ENCODE peak calls at places on chromosomes 11 and 22, in six cellular contexts. Q, L, U, J, R and H are unnamed samples. For H3K4me1, the result is how much of the 10 kb centered on the place peaks cover.

GRCh38 chr11:120482149-120482548 is 29.4 kb upstream of the GRIK4 start:
- DNase-seq in Q (no peak), L (no peak), R (no peak), U (no peak), J (no peak), H (no peak)

GRCh38 chr22:36384766-36385400 is 2.9 kb downstream of the MYH9 start:
- DNase-seq in Q (no peak), L (no peak), J (no peak), R (no peak), U (no peak), H (no peak)

GRCh38 chr11:26946209-26946828 is 47.6 kb upstream of the FIBIN start:
- DNase-seq in Q (no peak), U (no peak), J (no peak), R (no peak), L (no peak), H (no peak)

GRCh38 chr11:36149538-36150242 is 139.5 kb downstream of the COMMD9 start:
- DNase-seq in Q (no peak), J (peak), U (peak), L (peak), R (peak), H (peak)

GRCh38 chr11:61974766-61975631 is 7.6 kb upstream of the FTH1 start:
- DNase-seq in Q (no peak), U (no peak), J (peak), L (no peak), R (peak), H (no peak)

GRCh38 chr11:94602430-94603372 is 35.5 kb downstream of the PIWIL4 start:
- DNase-seq in L (peak), J (peak), R (peak), U (peak), Q (peak), H (peak)

GRCh38 chr22:30606455-30607299 is at the start of gene TCN2:
- DNase-seq in Q (peak), L (peak), U (peak), R (peak), J (peak), H (peak)

GRCh38 chr11:46451759-46452158 is 60.2 kb upstream of the CHRM4 start:
- DNase-seq in R (no peak), U (no peak), L (no peak), J (no peak), Q (no peak), H (no peak)

GRCh38 chr11:33687733-33688479 is 12.7 kb downstream of the C11orf91 start:
- DNase-seq in J (no peak), L (no peak), U (peak), Q (no peak), R (no peak), H (no peak)

GRCh38 chr11:65868907-65869306 is 3.7 kb downstream of the EFEMP2 start:
- DNase-seq in L (no peak), R (no peak), J (no peak), Q (no peak), U (no peak), H (no peak)

GRCh38 chr11:99370557-99371200 is 349.9 kb downstream of the CNTN5 start:
- DNase-seq in Q (peak), L (peak), U (peak), J (no peak), R (peak), H (peak)

GRCh38 chr11:16111690-16112089 is 244.7 kb downstream of the SOX6 start:
- DNase-seq in U (no peak), R (no peak), J (no peak), L (no peak), Q (no peak), H (no peak)

GRCh38 chr22:37362618-37363017 is 64.7 kb downstream of the ELFN2 start:
- DNase-seq in R (no peak), L (no peak), U (no peak), J (no peak), Q (no peak), H (no peak)

GRCh38 chr11:33936745-33937612 is 45.1 kb upstream of the LMO2 start:
- DNase-seq in Q (peak), R (peak), U (no peak), L (peak), J (peak), H (peak)

GRCh38 chr11:94103476-94103875 is 25.2 kb upstream of the PANX1 start:
- DNase-seq in R (no peak), U (no peak), Q (no peak), L (no peak), J (no peak), H (no peak)

GRCh38 chr11:58573451-58574104 is 2.1 kb downstream of the LPXN start:
- DNase-seq in U (no peak), R (peak), J (no peak), Q (no peak), L (peak), H (peak)

GRCh38 chr11:72446929-72447753 is 12.8 kb upstream of the CLPB start:
- DNase-seq in L (no peak), J (no peak), U (no peak), Q (no peak), R (no peak), H (no peak)

GRCh38 chr22:30266445-30267381 is at the start of gene OSM:
- DNase-seq in Q (peak), R (no peak), J (peak), U (no peak), L (peak), H (peak)

GRCh38 chr22:48750282-48750681 is 1077.4 kb downstream of the BRD1 start:
- DNase-seq in Q (no peak), L (no peak), R (no peak), J (no peak), U (no peak), H (no peak)

GRCh38 chr22:32020117-32020516 is 22.9 kb upstream of the SLC5A1 start:
- DNase-seq in J (no peak), L (no peak), R (no peak), Q (no peak), U (no peak), H (no peak)

GRCh38 chr11:43508511-43508918 is 149.8 kb downstream of the TTC17 start:
- DNase-seq in Q (no peak), R (no peak), U (no peak), J (peak), L (no peak), H (no peak)

GRCh38 chr22:37176464-37177061 is 11.5 kb downstream of the C1QTNF6 start:
- DNase-seq in Q (peak), R (peak), U (no peak), J (peak), L (peak), H (peak)

GRCh38 chr11:41784513-41785335 is 325.3 kb upstream of the LRRC4C start:
- DNase-seq in Q (no peak), L (no peak), R (no peak), J (peak), U (no peak), H (no peak)

GRCh38 chr11:122593473-122594420 is 61.8 kb upstream of the UBASH3B start:
- DNase-seq in L (no peak), U (no peak), R (no peak), J (no peak), Q (no peak), H (no peak)

GRCh38 chr11:111855506-111855905 is 15.9 kb downstream of the ALG9 start:
- DNase-seq in R (no peak), U (no peak), Q (no peak), L (no peak), J (no peak), H (no peak)

GRCh38 chr11:4496555-4497248 is 14.3 kb downstream of the OR52K1 start:
- DNase-seq in J (no peak), U (no peak), R (no peak), L (no peak), Q (no peak), H (no peak)

GRCh38 chr11:87583931-87584330 is 546.2 kb downstream of the TMEM135 start:
- DNase-seq in Q (no peak), U (no peak), L (no peak), R (no peak), J (no peak), H (no peak)

GRCh38 chr11:112453601-112454577 is 193.2 kb upstream of the PLET1 start:
- DNase-seq in U (no peak), L (peak), Q (peak), J (peak), R (peak), H (peak)

GRCh38 chr22:41846268-41847002 is 13.5 kb downstream of the SREBF2 start:
- DNase-seq in U (no peak), Q (no peak), R (no peak), L (no peak), J (no peak), H (no peak)
- H3K4me1 ChIP-seq in U (under half), Q (under half), R (under half), L (half or more), J (half or more), H (under half)

GRCh38 chr22:43812890-43813289 is 785 bp upstream of the EFCAB6 start:
- DNase-seq in U (no peak), L (no peak), J (no peak), R (no peak), Q (no peak), H (no peak)

GRCh38 chr22:43811777-43812148 is 342 bp downstream of the EFCAB6 start:
- DNase-seq in L (no peak), U (no peak), R (no peak), J (peak), Q (no peak), H (no peak)

GRCh38 chr22:43814264-43814663 is 2.2 kb upstream of the EFCAB6 start:
- DNase-seq in J (no peak), U (no peak), R (no peak), Q (no peak), L (no peak), H (no peak)

GRCh38 chr22:43817402-43817801 is 5.3 kb upstream of the EFCAB6 start:
- DNase-seq in R (no peak), Q (no peak), L (no peak), U (no peak), J (no peak), H (no peak)

DNA sequence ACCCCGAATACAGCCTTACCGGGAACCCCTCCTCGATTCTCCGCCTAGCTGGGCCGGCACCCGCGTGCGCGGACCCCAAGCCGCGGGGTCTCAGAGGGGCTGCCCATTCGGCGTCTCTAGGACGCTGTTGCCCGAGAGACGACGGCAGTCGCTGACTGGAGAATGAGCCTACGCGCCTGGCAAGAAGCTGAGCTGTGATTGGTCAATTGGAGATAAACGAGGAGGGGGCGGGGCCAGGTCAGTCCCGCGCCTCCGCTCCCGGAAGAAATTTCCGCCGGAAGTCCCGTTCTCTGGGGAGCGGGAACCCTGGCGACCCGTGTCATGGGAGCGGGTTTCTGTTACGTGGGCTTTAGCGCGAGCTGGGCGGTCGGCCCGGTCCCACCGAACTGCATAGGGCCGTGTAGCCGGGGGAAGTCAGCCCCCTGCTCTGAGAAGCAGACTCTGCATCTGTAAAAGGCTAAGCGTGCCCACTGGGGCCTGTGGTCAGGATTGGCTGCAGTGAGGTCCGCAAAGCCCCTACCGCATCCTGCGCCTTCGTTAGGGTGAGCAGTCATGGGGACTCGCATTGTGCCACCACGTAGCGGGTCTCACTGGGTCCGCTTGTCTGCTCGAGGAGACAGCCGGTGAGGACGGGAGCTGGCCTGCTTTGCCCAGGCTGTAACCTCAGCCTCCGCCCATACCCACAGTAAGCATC is at the start of gene EFCAB6:
- DNase-seq in J (peak), U (peak), R (peak), L (peak), Q (peak), H (peak)
- H3K4me3 ChIP-seq in J (peak), U (peak), R (peak), L (peak), Q (peak), H (peak)

DNA sequence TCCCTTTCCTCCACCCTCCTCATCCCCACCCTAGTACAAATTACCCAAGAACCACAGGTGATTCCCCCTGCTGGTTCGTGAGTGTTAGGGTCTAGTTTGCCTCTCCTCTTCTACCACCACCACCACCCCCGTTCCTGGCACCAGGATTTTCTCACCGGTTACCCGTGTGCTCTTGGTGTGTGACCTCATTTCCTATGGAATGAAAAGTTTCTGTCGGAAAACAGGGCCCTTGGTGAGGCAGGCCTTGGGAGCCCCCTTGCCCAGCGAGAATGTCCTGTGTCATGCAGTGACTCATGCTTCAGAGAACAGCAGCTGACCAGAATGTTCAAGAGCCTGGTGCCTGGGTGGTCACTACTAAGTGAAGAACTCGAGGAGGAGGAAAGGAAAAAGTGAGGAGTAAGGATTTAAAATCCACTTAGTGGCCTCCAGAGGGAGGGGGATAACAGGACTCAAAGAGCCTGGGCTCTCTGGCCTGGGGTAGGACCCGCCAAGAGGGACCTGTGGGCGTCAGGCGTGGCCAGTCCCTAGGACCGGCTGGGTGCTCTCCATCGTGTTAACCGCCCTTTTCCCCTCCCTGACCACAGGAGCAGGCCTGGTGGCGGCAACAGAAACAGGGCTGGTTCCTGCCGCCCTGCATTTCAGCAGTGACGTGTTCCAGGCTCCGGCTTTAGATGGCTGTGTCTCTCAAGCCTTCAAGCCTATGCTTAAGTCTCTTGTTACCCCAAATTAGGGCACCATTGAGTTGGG is 30.2 kb downstream of the C22orf31 start:
- DNase-seq in L (peak), U (peak), Q (peak), J (peak), R (peak), H (peak)
- H3K27ac ChIP-seq in L (peak), U (peak), Q (peak), J (peak), R (peak), H (peak)

GRCh38 chr11:126512741-126513715 is 157.5 kb downstream of the ST3GAL4 start:
- DNase-seq in J (no peak), L (no peak), U (no peak), Q (no peak), R (no peak), H (no peak)
- H3K4me1 ChIP-seq in J (under half), L (under half), U (under half), Q (under half), R (under half), H (under half)

DNA sequence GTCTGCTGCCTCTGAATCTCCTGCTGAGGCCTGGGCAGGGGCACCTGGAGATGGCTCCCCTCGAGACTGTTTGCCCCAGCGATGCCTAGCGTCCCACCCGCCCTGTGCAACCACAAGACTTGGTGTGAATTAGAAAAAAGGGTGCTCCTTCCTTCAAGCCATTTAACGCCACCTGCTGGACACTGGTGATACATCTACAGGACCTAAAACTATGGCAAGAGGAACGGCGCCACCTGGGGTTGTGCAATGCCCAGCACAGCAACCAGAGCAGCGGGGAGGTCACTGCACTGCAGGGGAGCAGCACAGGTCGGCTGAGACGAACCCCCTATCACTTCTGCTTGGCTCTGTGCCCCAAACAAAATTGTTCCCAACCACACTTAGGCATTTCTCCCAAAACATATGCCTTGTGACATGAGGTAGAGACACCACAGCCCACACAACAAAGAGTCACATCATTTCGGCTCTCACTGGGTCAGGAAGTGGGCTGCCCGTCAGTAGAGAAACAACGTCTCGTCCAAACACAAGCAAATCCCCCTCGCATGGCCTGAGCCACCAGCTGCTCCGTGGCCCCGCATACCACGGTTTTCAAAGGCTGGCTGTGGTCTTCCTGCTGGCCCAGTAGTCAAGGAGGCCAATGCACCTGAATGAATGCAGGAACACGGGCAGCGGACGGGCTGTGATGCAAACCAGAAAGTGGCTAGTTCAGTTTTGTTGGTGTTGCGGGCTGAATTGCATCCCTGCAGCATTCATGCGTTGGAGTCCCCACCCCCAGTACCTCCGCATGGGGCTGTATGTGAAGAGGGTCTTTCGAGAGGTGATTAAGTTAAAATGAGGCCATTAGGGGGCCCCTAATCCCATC is 171.9 kb downstream of the SHANK2 start:
- DNase-seq in J (peak), R (no peak), Q (peak), L (peak), U (peak), H (no peak)
- H3K4me3 ChIP-seq in J (no peak), R (no peak), Q (no peak), L (no peak), U (no peak), H (no peak)

DNA sequence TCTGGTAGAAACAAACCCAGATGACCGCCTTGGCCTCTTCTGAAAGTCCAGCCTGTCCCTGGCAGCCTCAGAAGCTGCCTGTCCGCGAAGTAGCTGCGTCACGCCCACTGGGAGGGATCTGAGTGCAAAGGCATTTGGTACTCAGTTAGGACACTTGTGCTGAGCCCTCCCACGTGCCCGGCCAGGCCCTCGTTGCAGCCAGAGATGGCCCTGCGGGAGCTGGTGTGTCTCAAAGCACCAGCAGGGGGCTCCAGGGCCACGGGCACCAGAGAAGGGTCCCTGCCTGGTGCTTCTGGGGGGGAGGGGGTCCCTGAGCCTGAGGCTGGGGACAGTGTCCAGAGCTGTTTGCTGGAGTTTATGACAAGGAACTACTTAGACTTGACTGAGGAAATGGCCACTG is 5.8 kb downstream of the SELENOO start:
- DNase-seq in L (peak), U (no peak), R (peak), Q (peak), J (peak), H (peak)
- H3K27ac ChIP-seq in L (peak), U (no peak), R (no peak), Q (no peak), J (no peak), H (peak)

DNA sequence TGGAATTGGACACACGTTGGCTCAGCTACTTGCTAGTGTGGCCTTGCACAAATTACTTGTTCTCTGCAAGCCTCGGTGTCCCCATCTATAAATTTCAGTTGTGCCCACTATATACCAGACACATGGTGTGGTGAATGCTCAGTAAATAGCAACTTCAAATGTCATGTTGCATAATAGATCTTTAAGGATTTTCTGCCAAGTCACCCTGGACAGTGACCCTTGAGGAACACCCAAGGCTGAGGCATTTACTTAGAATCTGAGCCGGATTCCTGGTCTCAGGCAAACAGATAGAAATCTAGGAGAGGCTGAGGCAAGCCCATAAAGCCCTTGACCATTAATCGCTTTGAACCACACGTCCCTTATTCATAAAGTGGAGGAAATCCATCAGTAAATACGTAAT is 9.6 kb downstream of the TEAD1 start:
- DNase-seq in U (no peak), L (no peak), R (no peak), J (no peak), Q (no peak), H (no peak)
- H3K4me1 ChIP-seq in U (under half), L (half or more), R (under half), J (half or more), Q (under half), H (half or more)

GRCh38 chr22:42646569-42647525 is 2.3 kb downstream of the CYB5R3 start:
- DNase-seq in R (peak), Q (peak), U (no peak), J (peak), L (peak), H (peak)
- H3K4me3 ChIP-seq in R (peak), Q (peak), U (no peak), J (no peak), L (peak), H (peak)

GRCh38 chr11:123707606-123708205 is 33.8 kb downstream of the ZNF202 start:
- DNase-seq in U (peak), L (peak), R (peak), Q (no peak), J (peak), H (peak)

GRCh38 chr11:123704341-123704740 is 37.1 kb downstream of the ZNF202 start:
- DNase-seq in R (no peak), L (no peak), J (no peak), U (no peak), Q (no peak), H (no peak)

GRCh38 chr11:123707206-123707605 is 34.3 kb downstream of the ZNF202 start:
- DNase-seq in R (no peak), Q (no peak), L (no peak), U (no peak), J (no peak), H (no peak)

GRCh38 chr11:123700774-123701173 is 40.7 kb downstream of the ZNF202 start:
- DNase-seq in Q (no peak), U (no peak), R (no peak), J (peak), L (no peak), H (no peak)

GRCh38 chr11:123702137-123702536 is 39.3 kb downstream of the ZNF202 start:
- DNase-seq in U (no peak), J (no peak), Q (peak), R (no peak), L (no peak), H (no peak)
- H3K27ac ChIP-seq in U (no peak), J (no peak), Q (no peak), R (no peak), L (no peak), H (no peak)